ENCODE peak calls at places on chromosomes 6 and 20, in six cellular contexts. One of them, this sample, is unnamed. For H3K4me1, the result is how much of the 10 kb centered on the place peaks cover.

GRCh38 chr6:132764370-132764769 is 6.7 kb upstream of the VNN2 start:
- DNase-seq in GM23338: peak
- DNase-seq in testis: no peak
- DNase-seq in NT2/D1: no peak
- DNase-seq in left lung: peak
- DNase-seq in kidney: peak
- DNase-seq in this sample: no peak

GRCh38 chr6:23754197-23754596 is 371.8 kb upstream of the NRSN1 start:
- DNase-seq in GM23338: peak
- DNase-seq in testis: no peak
- DNase-seq in NT2/D1: no peak
- DNase-seq in left lung: no peak
- DNase-seq in kidney: no peak
- DNase-seq in this sample: no peak

GRCh38 chr20:46951405-46951804 is 56.8 kb downstream of the EYA2 start:
- DNase-seq in GM23338: no peak
- DNase-seq in testis: no peak
- DNase-seq in NT2/D1: no peak
- DNase-seq in left lung: no peak
- DNase-seq in kidney: no peak
- DNase-seq in this sample: no peak

GRCh38 chr6:79984261-79984660 is 20.2 kb upstream of the TTK start:
- DNase-seq in GM23338: peak
- DNase-seq in testis: no peak
- DNase-seq in NT2/D1: no peak
- DNase-seq in left lung: no peak
- DNase-seq in kidney: no peak
- DNase-seq in this sample: no peak

GRCh38 chr6:135183532-135184440 is 2.7 kb downstream of the MYB start:
- DNase-seq in GM23338: peak
- DNase-seq in testis: peak
- DNase-seq in NT2/D1: peak
- DNase-seq in left lung: peak
- DNase-seq in kidney: no peak
- DNase-seq in this sample: no peak

GRCh38 chr6:111850288-111850937 is 22.8 kb downstream of the FYN start:
- DNase-seq in GM23338: no peak
- DNase-seq in testis: no peak
- DNase-seq in NT2/D1: no peak
- DNase-seq in left lung: no peak
- DNase-seq in kidney: no peak
- DNase-seq in this sample: no peak

GRCh38 chr6:56555438-56555872 is 87.2 kb downstream of the DST start:
- DNase-seq in GM23338: no peak
- DNase-seq in testis: no peak
- DNase-seq in NT2/D1: no peak
- DNase-seq in left lung: no peak
- DNase-seq in kidney: no peak
- DNase-seq in this sample: no peak

GRCh38 chr6:133890941-133891813 is 2.3 kb downstream of the TCF21 start:
- DNase-seq in GM23338: peak
- DNase-seq in testis: peak
- DNase-seq in NT2/D1: no peak
- DNase-seq in left lung: no peak
- DNase-seq in kidney: peak
- DNase-seq in this sample: peak

GRCh38 chr6:1208876-1209275 is 103.0 kb upstream of the FOXQ1 start:
- DNase-seq in GM23338: no peak
- DNase-seq in testis: no peak
- DNase-seq in NT2/D1: no peak
- DNase-seq in left lung: no peak
- DNase-seq in kidney: no peak
- DNase-seq in this sample: no peak

GRCh38 chr6:51778666-51779065 is 308.7 kb downstream of the PKHD1 start:
- DNase-seq in GM23338: no peak
- DNase-seq in testis: no peak
- DNase-seq in NT2/D1: no peak
- DNase-seq in left lung: no peak
- DNase-seq in kidney: no peak
- DNase-seq in this sample: no peak

GRCh38 chr6:45438849-45439406 is 61.2 kb upstream of the SUPT3H start:
- DNase-seq in GM23338: no peak
- DNase-seq in testis: no peak
- DNase-seq in NT2/D1: no peak
- DNase-seq in left lung: no peak
- DNase-seq in kidney: no peak
- DNase-seq in this sample: peak

GRCh38 chr20:23517719-23518118 is 26.8 kb downstream of the CST8 start:
- DNase-seq in GM23338: no peak
- DNase-seq in testis: no peak
- DNase-seq in NT2/D1: no peak
- DNase-seq in left lung: no peak
- DNase-seq in kidney: no peak
- DNase-seq in this sample: no peak

GRCh38 chr20:8721098-8721497 is 347.8 kb upstream of the PLCB4 start:
- DNase-seq in GM23338: peak
- DNase-seq in testis: peak
- DNase-seq in NT2/D1: peak
- DNase-seq in left lung: no peak
- DNase-seq in kidney: no peak
- DNase-seq in this sample: peak

GRCh38 chr6:17712573-17712972 is 5.8 kb upstream of the NUP153 start:
- DNase-seq in GM23338: no peak
- DNase-seq in testis: no peak
- DNase-seq in NT2/D1: no peak
- DNase-seq in left lung: no peak
- DNase-seq in kidney: no peak
- DNase-seq in this sample: no peak

GRCh38 chr6:134352786-134353480 is 35.0 kb upstream of the SGK1 start:
- DNase-seq in GM23338: no peak
- DNase-seq in testis: no peak
- DNase-seq in NT2/D1: no peak
- DNase-seq in left lung: no peak
- DNase-seq in kidney: no peak
- DNase-seq in this sample: peak

GRCh38 chr20:37377346-37378081 is 31.6 kb downstream of the SRC start:
- DNase-seq in GM23338: no peak
- DNase-seq in testis: no peak
- DNase-seq in NT2/D1: no peak
- DNase-seq in left lung: peak
- DNase-seq in kidney: no peak
- DNase-seq in this sample: no peak

GRCh38 chr6:92989656-92990055 is 429.7 kb downstream of the EPHA7 start:
- DNase-seq in GM23338: no peak
- DNase-seq in testis: no peak
- DNase-seq in NT2/D1: no peak
- DNase-seq in left lung: no peak
- DNase-seq in kidney: no peak
- DNase-seq in this sample: no peak

GRCh38 chr6:157811476-157812173 is 11.4 kb upstream of the SNX9 start:
- DNase-seq in GM23338: no peak
- DNase-seq in testis: no peak
- DNase-seq in NT2/D1: no peak
- DNase-seq in left lung: no peak
- DNase-seq in kidney: no peak
- DNase-seq in this sample: no peak

GRCh38 chr6:18958146-18958545 is 571.0 kb downstream of the RNF144B start:
- DNase-seq in GM23338: no peak
- DNase-seq in testis: no peak
- DNase-seq in NT2/D1: no peak
- DNase-seq in left lung: no peak
- DNase-seq in kidney: no peak
- DNase-seq in this sample: no peak

GRCh38 chr20:22470620-22471026 is 113.7 kb downstream of the FOXA2 start:
- DNase-seq in GM23338: no peak
- DNase-seq in testis: no peak
- DNase-seq in NT2/D1: no peak
- DNase-seq in left lung: no peak
- DNase-seq in kidney: no peak
- DNase-seq in this sample: no peak

GRCh38 chr20:22465622-22466446 is 118.5 kb downstream of the FOXA2 start:
- DNase-seq in GM23338: no peak
- DNase-seq in testis: no peak
- DNase-seq in NT2/D1: no peak
- DNase-seq in left lung: no peak
- DNase-seq in kidney: no peak
- DNase-seq in this sample: no peak

GRCh38 chr20:22462975-22463914 is 121.1 kb downstream of the FOXA2 start:
- DNase-seq in GM23338: peak
- DNase-seq in testis: no peak
- DNase-seq in NT2/D1: no peak
- DNase-seq in left lung: no peak
- DNase-seq in kidney: no peak
- DNase-seq in this sample: no peak

GRCh38 chr20:22464312-22465003 is 119.9 kb downstream of the FOXA2 start:
- DNase-seq in GM23338: no peak
- DNase-seq in testis: no peak
- DNase-seq in NT2/D1: no peak
- DNase-seq in left lung: no peak
- DNase-seq in kidney: no peak
- DNase-seq in this sample: no peak

GRCh38 chr20:22466447-22467171 is 117.8 kb downstream of the FOXA2 start:
- DNase-seq in GM23338: no peak
- DNase-seq in testis: no peak
- DNase-seq in NT2/D1: no peak
- DNase-seq in left lung: no peak
- DNase-seq in kidney: no peak
- DNase-seq in this sample: no peak
- H3K4me1 ChIP-seq in GM23338: under half
- H3K4me1 ChIP-seq in testis: under half
- H3K4me1 ChIP-seq in NT2/D1: under half
- H3K4me1 ChIP-seq in left lung: under half
- H3K4me1 ChIP-seq in kidney: under half
- H3K4me1 ChIP-seq in this sample: under half

GRCh38 chr6:137475103-137475502 is 19.1 kb downstream of the OLIG3 start:
- DNase-seq in GM23338: peak
- DNase-seq in testis: no peak
- DNase-seq in NT2/D1: no peak
- DNase-seq in left lung: no peak
- DNase-seq in kidney: no peak
- DNase-seq in this sample: no peak

GRCh38 chr6:137486388-137486787 is 7.8 kb downstream of the OLIG3 start:
- DNase-seq in GM23338: peak
- DNase-seq in testis: no peak
- DNase-seq in NT2/D1: no peak
- DNase-seq in left lung: no peak
- DNase-seq in kidney: no peak
- DNase-seq in this sample: no peak

DNA sequence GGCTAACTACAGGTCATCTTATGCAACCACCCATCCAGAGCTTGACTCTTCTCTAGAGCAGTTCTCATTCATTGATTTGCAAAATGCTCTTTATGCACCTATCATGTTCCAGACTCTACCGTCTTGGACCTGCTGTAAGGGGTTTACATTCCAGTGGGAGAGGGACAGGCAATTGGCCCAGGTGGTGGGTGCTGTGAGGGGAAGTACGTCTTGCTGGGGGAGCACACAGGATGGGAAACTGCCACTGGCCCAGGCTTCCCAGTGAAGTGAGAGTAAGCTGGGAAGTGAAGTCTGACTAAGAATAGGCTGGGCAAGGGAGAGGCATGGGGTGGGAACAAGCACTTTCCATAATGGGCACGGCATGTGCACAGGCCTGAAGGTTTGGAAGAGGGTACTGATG is 13.8 kb downstream of the OLIG3 start:
- DNase-seq in GM23338: no peak
- DNase-seq in testis: no peak
- DNase-seq in NT2/D1: no peak
- DNase-seq in left lung: no peak
- DNase-seq in kidney: no peak
- DNase-seq in this sample: no peak
- H3K4me1 ChIP-seq in GM23338: under half
- H3K4me1 ChIP-seq in testis: under half
- H3K4me1 ChIP-seq in NT2/D1: under half
- H3K4me1 ChIP-seq in left lung: under half
- H3K4me1 ChIP-seq in kidney: under half
- H3K4me1 ChIP-seq in this sample: under half

GRCh38 chr20:57306747-57307146 is 22.9 kb upstream of the SPO11 start:
- DNase-seq in GM23338: no peak
- DNase-seq in testis: no peak
- DNase-seq in NT2/D1: no peak
- DNase-seq in left lung: no peak
- DNase-seq in kidney: no peak
- DNase-seq in this sample: no peak

GRCh38 chr20:57312138-57312537 is 17.5 kb upstream of the SPO11 start:
- DNase-seq in GM23338: no peak
- DNase-seq in testis: no peak
- DNase-seq in NT2/D1: no peak
- DNase-seq in left lung: no peak
- DNase-seq in kidney: no peak
- DNase-seq in this sample: no peak

GRCh38 chr20:57310821-57311514 is 18.6 kb upstream of the SPO11 start:
- DNase-seq in GM23338: no peak
- DNase-seq in testis: no peak
- DNase-seq in NT2/D1: no peak
- DNase-seq in left lung: no peak
- DNase-seq in kidney: no peak
- DNase-seq in this sample: no peak

GRCh38 chr20:57309544-57310115 is 20.0 kb upstream of the SPO11 start:
- DNase-seq in GM23338: no peak
- DNase-seq in testis: no peak
- DNase-seq in NT2/D1: no peak
- DNase-seq in left lung: no peak
- DNase-seq in kidney: no peak
- DNase-seq in this sample: no peak

GRCh38 chr20:57308451-57309410 is 20.9 kb upstream of the SPO11 start:
- DNase-seq in GM23338: no peak
- DNase-seq in testis: no peak
- DNase-seq in NT2/D1: no peak
- DNase-seq in left lung: no peak
- DNase-seq in kidney: no peak
- DNase-seq in this sample: no peak
- H3K4me1 ChIP-seq in GM23338: under half
- H3K4me1 ChIP-seq in testis: under half
- H3K4me1 ChIP-seq in NT2/D1: under half
- H3K4me1 ChIP-seq in left lung: under half
- H3K4me1 ChIP-seq in kidney: under half
- H3K4me1 ChIP-seq in this sample: under half

DNA sequence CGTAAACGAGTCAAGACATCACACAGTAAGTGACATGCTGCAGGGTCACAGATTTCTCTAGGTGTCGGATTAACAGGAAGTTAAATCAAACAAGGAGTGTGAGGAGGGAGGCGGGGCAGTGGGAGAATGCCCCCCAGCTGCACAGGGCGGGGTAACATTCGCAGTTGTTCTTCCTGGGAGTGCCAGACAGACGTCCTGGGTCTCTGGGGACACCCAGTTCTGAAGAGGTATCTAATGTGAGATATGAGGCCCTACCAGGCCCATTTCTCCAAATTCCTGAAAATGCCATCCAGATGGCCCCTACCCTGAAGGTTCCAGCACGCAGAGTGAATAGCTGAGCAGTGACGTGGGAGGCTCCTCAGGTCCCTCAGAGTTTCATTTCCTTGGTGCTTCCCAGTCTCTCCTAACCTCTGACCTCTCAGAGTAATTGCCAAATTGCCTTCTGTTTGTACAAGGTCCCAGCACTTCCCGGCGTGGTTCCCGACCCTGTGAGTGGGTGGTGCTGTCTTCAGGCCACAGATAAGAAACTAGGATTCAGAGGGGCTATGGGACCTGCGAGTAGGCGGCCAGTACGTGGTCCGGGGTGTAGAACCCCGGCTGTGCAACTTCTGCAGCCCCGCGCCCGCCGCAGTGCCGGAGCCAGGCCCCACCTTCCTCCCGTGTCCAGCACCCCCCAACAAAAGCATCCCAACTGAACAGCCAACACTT is 1.8 kb downstream of the RRBP1 start:
- DNase-seq in GM23338: peak
- DNase-seq in testis: peak
- DNase-seq in NT2/D1: no peak
- DNase-seq in left lung: peak
- DNase-seq in kidney: peak
- DNase-seq in this sample: peak
- H3K4me1 ChIP-seq in GM23338: under half
- H3K4me1 ChIP-seq in testis: under half
- H3K4me1 ChIP-seq in NT2/D1: under half
- H3K4me1 ChIP-seq in left lung: under half
- H3K4me1 ChIP-seq in kidney: under half
- H3K4me1 ChIP-seq in this sample: under half